ENCODE peak calls at places on chromosomes 13 and 19, in eight cellular contexts. T is right lobe of liver; L is uterus; P is colonic mucosa; Y is HCT116; V is naive thymus-derived CD4-positive, alpha-beta T cell; I is mesendoderm; O is Peyer's patch. C is an unnamed sample. For H3K4me1, the result is how much of the 10 kb centered on the place peaks cover.

GRCh38 chr13:67048084-67048792 is 181.9 kb downstream of the PCDH9 start:
- DNase-seq in V (no peak), I (no peak), T (no peak), O (no peak), Y (no peak), P (no peak), L (no peak), C (no peak)

GRCh38 chr19:13027031-13027430 is 31.8 kb downstream of the NFIX start:
- DNase-seq in T (no peak), I (no peak), V (no peak), Y (no peak), O (no peak), L (no peak), P (no peak), C (no peak)

GRCh38 chr13:48400820-48401219 is 12.1 kb downstream of the LPAR6 start:
- DNase-seq in O (no peak), T (no peak), Y (no peak), I (no peak), P (no peak), V (no peak), L (no peak), C (no peak)

GRCh38 chr13:95607363-95607762 is 37.1 kb downstream of the DZIP1 start:
- DNase-seq in I (no peak), V (no peak), Y (no peak), P (no peak), O (no peak), L (no peak), T (no peak), C (no peak)

GRCh38 chr13:27679396-27679795 is 57.7 kb downstream of the POLR1D start:
- DNase-seq in V (no peak), Y (no peak), T (no peak), O (no peak), I (no peak), P (no peak), L (no peak), C (no peak)

GRCh38 chr13:68987585-68987984 is 1120.0 kb upstream of the ATXN8OS start:
- DNase-seq in V (no peak), I (no peak), T (no peak), Y (no peak), O (no peak), P (no peak), L (no peak), C (peak)

GRCh38 chr13:39263033-39263432 is 224.8 kb downstream of the NHLRC3 start:
- DNase-seq in P (peak), T (peak), V (no peak), L (peak), Y (peak), O (no peak), I (peak), C (no peak)

GRCh38 chr19:58218899-58219298 is 9.8 kb upstream of the ZNF544 start:
- DNase-seq in T (no peak), Y (peak), V (peak), O (no peak), I (peak), L (no peak), P (no peak), C (no peak)

GRCh38 chr13:73059460-73060250 is 850 bp downstream of the KLF5 start:
- DNase-seq in L (peak), P (peak), I (peak), O (no peak), Y (no peak), V (no peak), T (peak), C (peak)

GRCh38 chr19:2336528-2337328 is 8.2 kb downstream of the SPPL2B start:
- DNase-seq in T (no peak), Y (no peak), P (no peak), O (no peak), I (no peak), L (no peak), V (no peak), C (peak)

GRCh38 chr19:11179716-11180297 is 17.5 kb downstream of the KANK2 start:
- DNase-seq in V (no peak), Y (no peak), I (no peak), T (no peak), O (peak), P (no peak), L (no peak), C (no peak)

GRCh38 chr13:94706854-94707399 is 5.4 kb downstream of the SOX21 start:
- DNase-seq in L (no peak), I (no peak), T (no peak), O (no peak), P (no peak), V (no peak), Y (no peak), C (no peak)

GRCh38 chr19:18051887-18052286 is 34.8 kb downstream of the IL12RB1 start:
- DNase-seq in V (no peak), P (peak), O (no peak), T (peak), I (no peak), L (peak), Y (no peak), C (peak)

GRCh38 chr13:49791214-49791752 is 1.2 kb downstream of the KPNA3 start:
- DNase-seq in L (no peak), O (no peak), Y (no peak), T (no peak), V (peak), P (peak), I (peak), C (no peak)

GRCh38 chr13:92514420-92515125 is 712.0 kb upstream of the GPC6 start:
- DNase-seq in Y (no peak), O (no peak), T (no peak), I (no peak), P (no peak), V (no peak), L (no peak), C (no peak)

GRCh38 chr13:50766043-50766442 is 77.4 kb downstream of the DLEU7 start:
- DNase-seq in O (no peak), I (no peak), V (no peak), L (no peak), P (no peak), T (no peak), Y (no peak), C (no peak)

GRCh38 chr13:42495256-42495655 is 78.7 kb upstream of the TNFSF11 start:
- DNase-seq in Y (no peak), P (no peak), I (no peak), V (no peak), O (no peak), T (no peak), L (no peak), C (no peak)

GRCh38 chr19:53873451-53874383 is 6.0 kb downstream of the MYADM start:
- DNase-seq in L (no peak), Y (no peak), I (no peak), T (no peak), P (no peak), O (no peak), V (peak), C (no peak)
- H3K4me1 ChIP-seq in L (under half), Y (under half), I (under half), T (under half), P (under half), O (under half), V (half or more), C (under half)

GRCh38 chr13:44757671-44758070 is 181.5 kb upstream of the TSC22D1 start:
- DNase-seq in Y (no peak), T (no peak), L (no peak), P (no peak), I (no peak), O (no peak), V (no peak), C (no peak)
- H3K4me1 ChIP-seq in Y (under half), T (under half), L (under half), P (under half), I (under half), O (under half), V (under half), C (under half)

GRCh38 chr19:23547156-23547555 is 139.9 kb downstream of the ZNF675 start:
- DNase-seq in V (no peak), L (no peak), P (no peak), O (no peak), I (no peak), T (no peak), Y (no peak), C (no peak)
- H3K4me1 ChIP-seq in V (under half), L (under half), P (under half), O (under half), I (under half), T (under half), Y (under half), C (under half)

GRCh38 chr19:6235031-6235951 is 44.5 kb downstream of the MLLT1 start:
- DNase-seq in P (no peak), V (no peak), L (no peak), Y (no peak), O (no peak), I (no peak), T (peak), C (peak)

GRCh38 chr19:6233051-6233826 is 46.5 kb downstream of the MLLT1 start:
- DNase-seq in V (no peak), I (no peak), O (no peak), L (peak), Y (no peak), T (peak), P (no peak), C (peak)

GRCh38 chr19:6232567-6232966 is 47.2 kb downstream of the MLLT1 start:
- DNase-seq in T (peak), V (no peak), L (peak), Y (no peak), P (no peak), I (no peak), O (no peak), C (peak)

GRCh38 chr19:6233827-6234511 is 45.8 kb downstream of the MLLT1 start:
- DNase-seq in Y (no peak), O (no peak), T (peak), V (no peak), I (no peak), P (no peak), L (peak), C (peak)

GRCh38 chr19:6234527-6234926 is 45.2 kb downstream of the MLLT1 start:
- DNase-seq in I (no peak), T (no peak), V (no peak), O (no peak), L (no peak), P (no peak), Y (no peak), C (no peak)
- H3K4me1 ChIP-seq in I (under half), T (under half), V (under half), O (under half), L (under half), P (under half), Y (under half), C (under half)

DNA sequence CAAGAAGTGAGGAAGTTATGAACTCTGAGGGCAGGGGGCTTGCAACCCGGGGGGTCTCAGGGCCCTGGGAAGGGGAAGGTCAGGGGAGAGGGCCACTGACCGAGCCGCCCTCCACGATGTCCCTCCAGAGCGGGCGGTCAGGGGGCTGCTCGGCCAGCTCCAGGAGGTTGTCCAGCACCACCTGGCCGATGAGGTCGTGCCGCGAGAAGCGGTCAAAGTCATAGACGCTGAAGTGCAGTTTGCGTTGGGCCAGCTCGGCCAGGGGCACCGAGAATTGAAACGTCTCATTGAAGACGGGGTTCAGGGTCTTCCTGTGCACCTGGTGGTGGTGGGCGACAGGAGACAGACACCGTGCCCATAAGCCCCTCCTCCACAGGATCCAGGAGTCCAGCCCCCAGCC is 10.5 kb downstream of the SYT3 start:
- DNase-seq in I (no peak), L (no peak), T (no peak), V (no peak), O (no peak), P (no peak), Y (no peak), C (no peak)
- H3K4me1 ChIP-seq in I (under half), L (under half), T (under half), V (under half), O (under half), P (under half), Y (under half), C (under half)

GRCh38 chr13:89673789-89674311 is 1673.6 kb upstream of the MIR17HG start:
- DNase-seq in V (no peak), P (no peak), O (no peak), L (no peak), I (no peak), T (no peak), Y (no peak), C (no peak)

DNA sequence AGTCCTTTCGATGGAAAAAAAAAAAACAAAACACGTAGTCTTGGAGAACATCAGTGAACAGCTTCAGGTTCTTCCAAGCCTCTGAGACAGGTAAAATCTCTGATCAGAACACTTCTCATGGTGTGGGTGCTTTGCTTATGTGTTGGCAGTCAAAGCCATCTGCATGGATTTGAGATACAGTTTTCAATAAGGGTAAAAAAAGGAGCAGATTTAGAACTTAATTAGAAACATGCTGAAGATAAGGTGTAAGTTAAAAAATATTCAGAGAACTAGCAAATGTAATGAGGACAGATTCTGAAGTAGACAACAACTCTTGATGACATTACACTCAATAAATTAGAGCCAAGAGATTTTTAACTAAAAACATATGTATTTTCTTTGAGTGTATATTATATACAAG is 1668.8 kb upstream of the MIR17HG start:
- DNase-seq in L (no peak), I (no peak), T (no peak), O (no peak), V (no peak), Y (no peak), P (no peak), C (no peak)
- H3K4me1 ChIP-seq in L (under half), I (under half), T (under half), O (under half), V (under half), Y (under half), P (under half), C (under half)

GRCh38 chr13:84844473-84844872 is 954.7 kb downstream of the SLITRK6 start:
- DNase-seq in I (peak), L (no peak), T (no peak), P (no peak), O (no peak), V (no peak), Y (peak), C (no peak)
- H3K4me1 ChIP-seq in I (under half), L (under half), T (under half), P (under half), O (under half), V (under half), Y (under half), C (under half)

DNA sequence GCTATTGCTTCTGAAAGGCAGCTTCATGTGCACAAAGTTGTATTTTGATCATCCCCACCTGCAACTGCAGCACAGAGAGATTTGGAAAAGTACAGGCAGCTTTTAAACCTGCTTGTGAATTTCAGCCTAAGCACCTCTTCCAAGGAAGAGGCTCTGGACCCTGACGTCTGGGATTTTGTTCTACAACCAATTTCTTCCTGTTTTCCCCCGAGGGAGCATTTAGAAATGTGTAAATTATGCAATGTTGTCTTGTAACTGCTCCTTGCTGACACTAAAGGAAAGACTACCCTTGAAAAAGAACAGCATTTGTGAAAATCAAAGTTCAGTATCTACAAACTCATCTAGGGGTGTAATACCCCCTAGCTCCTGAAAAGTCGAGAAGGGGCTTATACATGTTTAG is 15.4 kb downstream of the MED26 start:
- DNase-seq in L (no peak), P (no peak), O (no peak), I (no peak), Y (no peak), V (no peak), T (no peak), C (no peak)
- H3K4me1 ChIP-seq in L (under half), P (under half), O (under half), I (under half), Y (under half), V (under half), T (under half), C (under half)

DNA sequence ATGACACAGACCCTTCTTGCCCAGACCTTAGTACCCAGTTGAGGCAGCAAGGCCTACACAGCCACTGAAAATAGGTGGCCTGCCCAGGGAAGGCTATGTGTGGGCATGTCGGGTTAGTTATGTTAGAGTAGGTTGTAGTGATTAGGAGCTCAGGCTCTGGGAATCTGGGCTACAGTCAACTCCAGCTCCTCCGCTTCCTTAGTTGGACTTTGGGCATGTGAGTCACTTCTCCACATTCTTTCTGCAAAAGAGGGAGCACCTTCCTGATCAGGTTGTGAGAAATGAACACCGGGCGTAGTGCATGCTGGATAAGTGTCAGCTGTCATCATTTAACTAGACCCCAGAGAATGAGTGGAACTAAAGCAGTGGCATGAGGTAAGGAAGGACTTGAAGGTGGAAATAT is 64.8 kb downstream of the ARHGAP35 start:
- DNase-seq in Y (no peak), P (peak), I (no peak), O (no peak), V (no peak), T (peak), L (no peak), C (no peak)
- H3K4me1 ChIP-seq in Y (under half), P (under half), I (under half), O (under half), V (under half), T (under half), L (under half), C (under half)

GRCh38 chr19:38025908-38026307 is 118.9 kb downstream of the SIPA1L3 start:
- DNase-seq in T (no peak), L (no peak), P (no peak), V (no peak), O (no peak), I (no peak), Y (no peak), C (peak)
- H3K4me1 ChIP-seq in T (under half), L (under half), P (under half), V (under half), O (under half), I (under half), Y (under half), C (under half)